ENCODE peak calls at places on chromosomes 1 and 21, in four cellular contexts. One of them, this sample, is unnamed.

GRCh38 chr1:70767377-70767776 is 280.2 kb downstream of the PTGER3 start:
- DNase-seq in fibroblast of lung: no peak
- DNase-seq in stomach: no peak
- DNase-seq in cardiac muscle cell: no peak
- DNase-seq in this sample: peak

GRCh38 chr1:14304381-14304865 is 294.1 kb upstream of the KAZN start:
- DNase-seq in fibroblast of lung: peak
- DNase-seq in stomach: no peak
- DNase-seq in cardiac muscle cell: no peak
- DNase-seq in this sample: no peak

GRCh38 chr1:209876091-209876800 is 48.5 kb downstream of the UTP25 start:
- DNase-seq in fibroblast of lung: peak
- DNase-seq in stomach: no peak
- DNase-seq in cardiac muscle cell: no peak
- DNase-seq in this sample: no peak

GRCh38 chr1:4108741-4109625 is 208.9 kb upstream of the C1orf174 start:
- DNase-seq in fibroblast of lung: no peak
- DNase-seq in stomach: no peak
- DNase-seq in cardiac muscle cell: no peak
- DNase-seq in this sample: no peak

GRCh38 chr1:27539901-27540861 is 50.2 kb upstream of the WASF2 start:
- DNase-seq in fibroblast of lung: no peak
- DNase-seq in stomach: no peak
- DNase-seq in cardiac muscle cell: no peak
- DNase-seq in this sample: no peak

GRCh38 chr1:23187637-23188036 is 19.0 kb upstream of the LUZP1 start:
- DNase-seq in fibroblast of lung: no peak
- DNase-seq in stomach: no peak
- DNase-seq in cardiac muscle cell: no peak
- DNase-seq in this sample: no peak

GRCh38 chr1:2272686-2273400 is 44.7 kb downstream of the SKI start:
- DNase-seq in fibroblast of lung: no peak
- DNase-seq in stomach: no peak
- DNase-seq in cardiac muscle cell: no peak
- DNase-seq in this sample: no peak

GRCh38 chr1:171397851-171398469 is 84.0 kb downstream of the FMO4 start:
- DNase-seq in fibroblast of lung: no peak
- DNase-seq in stomach: no peak
- DNase-seq in cardiac muscle cell: peak
- DNase-seq in this sample: no peak

GRCh38 chr1:108747128-108747827 is 804 bp downstream of the STXBP3 start:
- DNase-seq in fibroblast of lung: peak
- DNase-seq in stomach: peak
- DNase-seq in cardiac muscle cell: peak
- DNase-seq in this sample: peak

GRCh38 chr1:175158133-175158532 is 34.4 kb downstream of the KIAA0040 start:
- DNase-seq in fibroblast of lung: no peak
- DNase-seq in stomach: no peak
- DNase-seq in cardiac muscle cell: no peak
- DNase-seq in this sample: no peak

GRCh38 chr1:245715970-245716369 is 561.2 kb downstream of the KIF26B start:
- DNase-seq in fibroblast of lung: peak
- DNase-seq in stomach: no peak
- DNase-seq in cardiac muscle cell: no peak
- DNase-seq in this sample: peak

GRCh38 chr1:19042675-19043578 is 86.5 kb upstream of the IFFO2 start:
- DNase-seq in fibroblast of lung: no peak
- DNase-seq in stomach: no peak
- DNase-seq in cardiac muscle cell: no peak
- DNase-seq in this sample: no peak

GRCh38 chr1:195981448-195982139 is 626.6 kb downstream of the KCNT2 start:
- DNase-seq in fibroblast of lung: peak
- DNase-seq in stomach: no peak
- DNase-seq in cardiac muscle cell: no peak
- DNase-seq in this sample: no peak

GRCh38 chr1:52554756-52555155 is 1.9 kb upstream of the TUT4 start:
- DNase-seq in fibroblast of lung: no peak
- DNase-seq in stomach: no peak
- DNase-seq in cardiac muscle cell: no peak
- DNase-seq in this sample: no peak

GRCh38 chr1:84348240-84348555 is 46.7 kb downstream of the SAMD13 start:
- DNase-seq in fibroblast of lung: peak
- DNase-seq in stomach: no peak
- DNase-seq in cardiac muscle cell: no peak
- DNase-seq in this sample: no peak

GRCh38 chr1:164093543-164093942 is 465.4 kb upstream of the PBX1 start:
- DNase-seq in fibroblast of lung: no peak
- DNase-seq in stomach: no peak
- DNase-seq in cardiac muscle cell: no peak
- DNase-seq in this sample: no peak

GRCh38 chr1:164087893-164088292 is 471.1 kb upstream of the PBX1 start:
- DNase-seq in fibroblast of lung: no peak
- DNase-seq in stomach: no peak
- DNase-seq in cardiac muscle cell: no peak
- DNase-seq in this sample: no peak

DNA sequence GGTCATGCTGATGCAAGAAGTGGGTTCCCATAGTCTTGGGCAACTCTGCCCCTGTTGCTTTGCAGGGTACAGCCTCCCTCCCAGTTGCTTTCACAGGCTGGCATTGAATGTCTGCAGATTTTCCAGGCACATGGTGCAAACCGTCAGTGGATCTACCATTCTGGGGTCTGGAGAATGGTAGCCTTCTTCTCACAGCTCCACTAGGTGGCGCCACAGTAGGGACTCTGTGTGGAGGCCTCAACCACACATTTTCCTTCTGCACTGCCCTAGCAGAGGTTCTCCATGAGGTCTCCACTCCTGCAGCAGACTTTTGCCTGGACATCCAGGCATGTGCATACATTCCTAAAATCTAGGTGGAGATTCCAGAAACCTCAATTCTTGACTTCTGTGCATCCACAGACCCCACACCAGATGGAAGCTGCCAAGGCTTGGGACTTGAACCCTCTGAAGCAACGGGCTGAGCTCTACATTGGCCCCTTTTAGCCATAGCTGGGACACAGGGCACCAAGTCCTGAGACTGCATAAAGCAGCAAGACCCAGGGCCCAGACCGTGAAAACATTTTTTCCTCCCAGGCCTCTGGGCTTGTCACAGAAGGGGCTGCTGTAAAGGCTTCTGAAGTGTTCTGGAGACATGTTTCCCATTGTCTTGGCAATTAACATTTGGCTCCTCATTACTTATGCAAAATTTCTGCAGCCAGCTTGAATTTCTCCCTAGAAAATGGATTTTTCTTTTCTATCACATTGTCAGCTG is 466.2 kb upstream of the PBX1 start:
- DNase-seq in fibroblast of lung: peak
- DNase-seq in stomach: no peak
- DNase-seq in cardiac muscle cell: no peak
- DNase-seq in this sample: no peak
- TF ChIP-seq CTCF in fibroblast of lung: peak
- TF ChIP-seq CTCF in stomach: no peak
- TF ChIP-seq CTCF in cardiac muscle cell: peak
- TF ChIP-seq CTCF in this sample: peak

DNA sequence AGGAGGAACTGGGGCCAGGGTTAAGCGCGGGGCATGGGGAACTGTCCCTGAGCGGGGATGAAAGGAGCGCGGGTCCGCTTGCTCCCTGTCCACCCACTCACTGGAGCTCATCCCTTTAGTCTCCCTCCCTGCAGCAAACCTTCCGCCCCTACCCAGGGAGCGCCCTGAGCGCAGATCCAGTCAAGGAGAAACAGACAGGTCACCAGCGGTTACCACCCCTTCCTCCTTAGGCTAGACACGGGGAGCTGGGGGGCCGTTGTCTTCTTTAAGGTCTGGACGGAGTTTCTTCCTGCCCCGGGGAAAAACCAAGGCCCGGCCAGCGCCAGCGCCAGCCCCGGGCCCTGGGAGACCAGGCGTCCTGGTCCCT is 966 bp downstream of the WNT4 start:
- DNase-seq in fibroblast of lung: no peak
- DNase-seq in stomach: no peak
- DNase-seq in cardiac muscle cell: peak
- DNase-seq in this sample: no peak
- H3K4me3 ChIP-seq in fibroblast of lung: no peak
- H3K4me3 ChIP-seq in stomach: peak
- H3K4me3 ChIP-seq in cardiac muscle cell: peak
- H3K4me3 ChIP-seq in this sample: no peak

GRCh38 chr21:34890724-34891609 is 158.1 kb downstream of the RUNX1 start:
- DNase-seq in fibroblast of lung: peak
- DNase-seq in stomach: no peak
- DNase-seq in cardiac muscle cell: peak
- DNase-seq in this sample: no peak
- TF ChIP-seq CTCF in fibroblast of lung: peak
- TF ChIP-seq CTCF in stomach: no peak
- TF ChIP-seq CTCF in cardiac muscle cell: peak
- TF ChIP-seq CTCF in this sample: peak

DNA sequence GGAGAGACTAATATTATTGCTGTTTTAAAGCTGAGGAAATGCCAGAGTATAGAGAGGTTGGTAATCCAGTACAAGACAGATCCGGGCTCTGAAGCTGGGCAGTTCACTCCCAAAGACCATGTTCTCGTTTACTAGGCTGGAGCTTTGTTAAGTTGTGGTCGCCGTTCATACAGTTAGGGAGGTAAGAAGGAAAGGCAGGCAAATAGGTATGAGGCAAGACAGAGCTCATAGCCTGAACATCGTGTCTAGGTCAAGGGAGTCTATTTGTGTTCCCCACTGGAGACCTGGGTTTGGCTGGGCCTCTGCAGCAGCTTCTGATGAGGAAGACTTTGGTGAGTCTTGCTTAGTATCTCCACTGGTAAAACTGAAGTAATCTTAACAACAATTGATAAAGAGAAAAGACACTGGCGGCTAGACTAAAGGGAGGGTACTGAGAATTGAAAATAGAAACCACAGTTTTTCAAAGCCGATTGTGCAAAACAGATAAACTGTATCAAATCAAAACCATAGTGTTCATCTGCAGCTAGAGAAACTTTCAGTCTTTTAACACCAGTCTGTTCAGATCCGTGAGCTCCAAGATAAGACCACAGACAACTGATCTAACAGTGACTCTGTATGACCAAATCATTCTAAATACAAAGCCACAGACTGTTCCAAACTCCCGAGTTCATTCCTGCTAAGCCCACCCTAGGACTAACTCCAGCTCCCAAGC is 217.0 kb upstream of the FAM78B start:
- DNase-seq in fibroblast of lung: no peak
- DNase-seq in stomach: no peak
- DNase-seq in cardiac muscle cell: no peak
- DNase-seq in this sample: no peak
- H3K4me3 ChIP-seq in fibroblast of lung: no peak
- H3K4me3 ChIP-seq in stomach: no peak
- H3K4me3 ChIP-seq in cardiac muscle cell: no peak
- H3K4me3 ChIP-seq in this sample: no peak

GRCh38 chr1:156076609-156077429 is 5.4 kb downstream of the MEX3A start:
- DNase-seq in fibroblast of lung: peak
- DNase-seq in stomach: no peak
- DNase-seq in cardiac muscle cell: no peak
- DNase-seq in this sample: no peak

GRCh38 chr1:156073740-156074139 is 8.5 kb downstream of the MEX3A start:
- DNase-seq in fibroblast of lung: no peak
- DNase-seq in stomach: no peak
- DNase-seq in cardiac muscle cell: peak
- DNase-seq in this sample: no peak

GRCh38 chr1:156074661-156075060 is 7.6 kb downstream of the MEX3A start:
- DNase-seq in fibroblast of lung: no peak
- DNase-seq in stomach: no peak
- DNase-seq in cardiac muscle cell: no peak
- DNase-seq in this sample: no peak

GRCh38 chr1:156075775-156076204 is 6.5 kb downstream of the MEX3A start:
- DNase-seq in fibroblast of lung: no peak
- DNase-seq in stomach: no peak
- DNase-seq in cardiac muscle cell: no peak
- DNase-seq in this sample: no peak

DNA sequence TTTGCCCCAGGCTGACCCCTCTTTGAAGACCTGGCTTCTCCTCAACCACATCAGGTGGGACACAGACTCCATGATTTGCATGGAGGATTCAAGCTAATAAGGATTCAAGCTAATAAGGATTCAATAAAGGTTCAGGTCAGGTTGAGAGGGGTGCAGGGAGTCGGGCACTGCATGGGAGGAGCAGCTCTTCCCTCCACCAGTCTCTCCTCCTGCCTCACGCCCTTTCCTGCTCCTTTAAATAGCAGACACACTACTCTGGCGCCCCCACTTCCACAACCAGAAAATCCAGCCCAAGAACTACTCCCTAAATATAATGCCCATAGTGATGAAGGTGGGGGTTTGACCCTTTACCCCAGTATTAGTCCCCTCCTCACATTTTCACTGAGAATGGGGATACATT is 7.1 kb downstream of the MEX3A start:
- DNase-seq in fibroblast of lung: no peak
- DNase-seq in stomach: no peak
- DNase-seq in cardiac muscle cell: peak
- DNase-seq in this sample: no peak
- TF ChIP-seq CTCF in fibroblast of lung: no peak
- TF ChIP-seq CTCF in stomach: no peak
- TF ChIP-seq CTCF in cardiac muscle cell: no peak
- TF ChIP-seq CTCF in this sample: no peak

GRCh38 chr21:44574457-44575306 is 1.2 kb downstream of the KRTAP10-4 start:
- DNase-seq in fibroblast of lung: no peak
- DNase-seq in stomach: peak
- DNase-seq in cardiac muscle cell: no peak
- DNase-seq in this sample: no peak
- H3K4me3 ChIP-seq in fibroblast of lung: no peak
- H3K4me3 ChIP-seq in stomach: no peak
- H3K4me3 ChIP-seq in cardiac muscle cell: no peak
- H3K4me3 ChIP-seq in this sample: no peak